ENCODE peak calls at places on chromosome 1, in ten cellular contexts. L is HL-60, N is aorta, U is IMR-90, H is brain microvascular endothelial cell, X is suprapubic skin, A is GM06990, T is small intestine, Y is AG04450, O is esophagus squamous epithelium. M is an unnamed sample. For H3K27me3, the result is how much of the 10 kb centered on the place peaks cover.

GRCh38 chr1:112954945-112955677 is 885 bp downstream of the SLC16A1 start:
- DNase-seq in L (no peak), N (peak), U (peak), H (peak), X (peak), A (peak), T (peak), Y (no peak), O (no peak), M (peak)

GRCh38 chr1:111973150-111973549 is 16.3 kb downstream of the KCND3 start:
- DNase-seq in L (no peak), N (no peak), U (no peak), H (no peak), X (no peak), A (no peak), T (no peak), Y (no peak), O (no peak), M (no peak)

GRCh38 chr1:117607471-117607870 is 1.6 kb downstream of the TENT5C start:
- DNase-seq in L (no peak), N (peak), U (no peak), H (no peak), X (no peak), A (no peak), T (peak), Y (no peak), O (no peak), M (peak)

GRCh38 chr1:22245716-22246115 is 102.8 kb upstream of the WNT4 start:
- DNase-seq in L (no peak), N (no peak), U (no peak), H (no peak), X (no peak), A (no peak), T (no peak), Y (no peak), O (no peak), M (no peak)

GRCh38 chr1:20370628-20371200 is 80.0 kb downstream of the VWA5B1 start:
- DNase-seq in L (no peak), N (no peak), U (no peak), H (no peak), X (no peak), A (no peak), T (no peak), Y (no peak), O (no peak), M (no peak)

GRCh38 chr1:67632356-67632755 is 52.6 kb upstream of the GADD45A start:
- DNase-seq in L (no peak), N (no peak), U (no peak), H (no peak), X (no peak), A (no peak), T (no peak), Y (no peak), O (no peak), M (no peak)

GRCh38 chr1:61049850-61050540 is 32.4 kb upstream of the NFIA start:
- DNase-seq in L (peak), N (peak), U (peak), H (peak), X (peak), A (peak), T (peak), Y (peak), O (peak), M (peak)

GRCh38 chr1:55589656-55590297 is 374.6 kb upstream of the USP24 start:
- DNase-seq in L (no peak), N (peak), U (no peak), H (no peak), X (peak), A (no peak), T (no peak), Y (no peak), O (no peak), M (no peak)

GRCh38 chr1:200048244-200048643 is 20.7 kb downstream of the NR5A2 start:
- DNase-seq in L (no peak), N (no peak), U (no peak), H (no peak), X (no peak), A (no peak), T (no peak), Y (no peak), O (no peak), M (no peak)

GRCh38 chr1:93178418-93178817 is 1.8 kb downstream of the TMED5 start:
- DNase-seq in L (no peak), N (no peak), U (peak), H (no peak), X (no peak), A (no peak), T (peak), Y (no peak), O (no peak), M (no peak)

DNA sequence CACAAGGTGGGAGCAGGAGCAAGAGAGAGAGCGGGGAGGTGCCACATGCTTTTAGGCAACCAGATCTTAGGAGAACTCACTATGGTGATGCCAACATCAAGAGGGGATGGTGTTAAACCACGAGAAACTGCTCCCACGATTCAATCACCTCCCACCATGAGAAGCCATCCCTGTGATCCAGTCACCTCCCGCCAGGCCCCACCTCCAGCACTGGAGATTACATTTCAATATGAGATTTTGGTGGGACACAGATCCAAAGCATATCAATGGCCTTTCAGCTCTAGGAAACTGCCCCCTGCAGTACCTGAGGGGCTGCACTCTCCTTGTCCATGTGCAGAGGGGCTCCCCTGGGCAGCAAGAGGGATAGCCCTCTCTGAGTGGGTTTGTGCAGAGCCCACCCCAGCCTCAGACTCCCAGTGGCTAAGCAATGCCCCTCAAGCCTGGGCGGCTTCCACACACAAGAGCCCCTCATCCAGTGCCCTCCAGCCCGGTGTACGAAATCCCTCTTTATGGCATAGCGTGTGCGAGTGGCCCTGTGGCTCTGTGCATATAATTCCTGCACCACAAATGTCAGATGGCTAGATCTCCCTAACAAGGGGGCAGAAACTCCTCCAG is 15.5 kb upstream of the PRDM16 start:
- DNase-seq in L (no peak), N (no peak), U (no peak), H (no peak), X (peak), A (no peak), T (no peak), Y (no peak), O (no peak), M (no peak)
- H3K27me3 ChIP-seq in L (under half), N (under half), U (under half), H (under half), X (half or more), A (under half), T (under half), Y (under half), O (under half), M (under half)

GRCh38 chr1:203124011-203124410 is 3.5 kb upstream of the ADORA1 start:
- DNase-seq in L (no peak), N (no peak), U (no peak), H (no peak), X (no peak), A (no peak), T (no peak), Y (no peak), O (no peak), M (no peak)
- H3K27me3 ChIP-seq in L (under half), N (under half), U (half or more), H (under half), X (half or more), A (under half), T (under half), Y (half or more), O (under half), M (under half)

GRCh38 chr1:10870493-10871096 is 74.1 kb upstream of the CASZ1 start:
- DNase-seq in L (no peak), N (no peak), U (no peak), H (no peak), X (no peak), A (no peak), T (peak), Y (no peak), O (no peak), M (no peak)
- H3K27me3 ChIP-seq in L (under half), N (under half), U (under half), H (under half), X (under half), A (under half), T (under half), Y (under half), O (under half), M (under half)

GRCh38 chr1:3152143-3152542 is 83.1 kb downstream of the PRDM16 start:
- DNase-seq in L (no peak), N (no peak), U (no peak), H (no peak), X (no peak), A (no peak), T (no peak), Y (no peak), O (no peak), M (no peak)
- H3K27me3 ChIP-seq in L (under half), N (under half), U (under half), H (under half), X (half or more), A (under half), T (under half), Y (under half), O (under half), M (under half)

M was measured in Karpas-422.